ENCODE peak calls at places on chromosomes 13 and 19, in ten cellular contexts. Q, C, H, F, V, N, D, K, R and G are unnamed samples.

GRCh38 chr19:13013649-13014048 is 18.4 kb downstream of the NFIX start:
- DNase-seq in Q (no peak), C (no peak), H (peak), F (no peak), V (no peak), N (no peak), D (no peak), K (no peak), R (no peak), G (no peak)

GRCh38 chr19:44625531-44626066 is 12.2 kb downstream of the IGSF23 start:
- DNase-seq in Q (no peak), C (no peak), H (peak), F (no peak), V (no peak), N (no peak), D (no peak), K (no peak), R (no peak), G (no peak)

GRCh38 chr13:73767191-73767741 is 366.9 kb downstream of the KLF12 start:
- DNase-seq in Q (no peak), C (no peak), H (no peak), F (peak), V (no peak), N (no peak), D (no peak), K (no peak), R (peak), G (no peak)

GRCh38 chr19:1259873-1260748 is 9.0 kb upstream of the CIRBP start:
- DNase-seq in Q (no peak), C (peak), H (no peak), F (peak), V (peak), N (no peak), D (no peak), K (peak), R (no peak), G (peak)

GRCh38 chr13:111518161-111518791 is 197.8 kb downstream of the TEX29 start:
- DNase-seq in Q (no peak), C (no peak), H (no peak), F (no peak), V (no peak), N (no peak), D (no peak), K (no peak), R (no peak), G (no peak)

GRCh38 chr13:94224670-94225069 is 254.8 kb downstream of the DCT start:
- DNase-seq in Q (no peak), C (no peak), H (no peak), F (peak), V (no peak), N (no peak), D (no peak), K (no peak), R (no peak), G (no peak)

GRCh38 chr13:109154146-109154545 is 524.7 kb downstream of the MYO16 start:
- DNase-seq in Q (no peak), C (peak), H (peak), F (no peak), V (no peak), N (no peak), D (no peak), K (no peak), R (no peak), G (peak)

GRCh38 chr13:60583911-60584753 is 187.1 kb downstream of the TDRD3 start:
- DNase-seq in Q (peak), C (peak), H (peak), F (peak), V (no peak), N (no peak), D (peak), K (no peak), R (peak), G (peak)

GRCh38 chr19:46225558-46226004 is 4.0 kb upstream of the IGFL1 start:
- DNase-seq in Q (no peak), C (no peak), H (peak), F (peak), V (no peak), N (no peak), D (no peak), K (no peak), R (peak), G (peak)

GRCh38 chr13:45219938-45220375 is 19.1 kb upstream of the KCTD4 start:
- DNase-seq in Q (no peak), C (peak), H (peak), F (no peak), V (no peak), N (peak), D (peak), K (no peak), R (peak), G (peak)

GRCh38 chr13:75319244-75319643 is 162.7 kb downstream of the TBC1D4 start:
- DNase-seq in Q (no peak), C (peak), H (peak), F (no peak), V (no peak), N (no peak), D (no peak), K (no peak), R (peak), G (no peak)

GRCh38 chr19:10454267-10454666 is 33.9 kb downstream of the PDE4A start:
- DNase-seq in Q (no peak), C (no peak), H (peak), F (peak), V (no peak), N (no peak), D (no peak), K (no peak), R (peak), G (peak)

GRCh38 chr19:6744381-6745288 is 5.2 kb downstream of the TRIP10 start:
- DNase-seq in Q (peak), C (peak), H (peak), F (peak), V (peak), N (peak), D (no peak), K (peak), R (peak), G (peak)

GRCh38 chr13:102128216-102128800 is 273.5 kb downstream of the FGF14 start:
- DNase-seq in Q (no peak), C (peak), H (no peak), F (no peak), V (no peak), N (no peak), D (peak), K (no peak), R (peak), G (peak)

GRCh38 chr19:28242317-28242927 is 970.5 kb downstream of the UQCRFS1 start:
- DNase-seq in Q (no peak), C (peak), H (no peak), F (peak), V (no peak), N (peak), D (no peak), K (peak), R (peak), G (peak)

GRCh38 chr19:53621885-53622710 is 9.7 kb upstream of the DPRX start:
- DNase-seq in Q (no peak), C (peak), H (no peak), F (no peak), V (no peak), N (no peak), D (no peak), K (no peak), R (peak), G (no peak)

GRCh38 chr13:112931028-112931934 is 37.7 kb upstream of the MCF2L start:
- DNase-seq in Q (peak), C (peak), H (peak), F (peak), V (no peak), N (peak), D (peak), K (peak), R (peak), G (peak)

GRCh38 chr13:106471957-106472543 is 63.4 kb downstream of the EFNB2 start:
- DNase-seq in Q (peak), C (peak), H (peak), F (peak), V (no peak), N (peak), D (peak), K (peak), R (peak), G (peak)

GRCh38 chr19:55485439-55486011 is 537 bp downstream of the NAT14 start:
- DNase-seq in Q (no peak), C (no peak), H (no peak), F (no peak), V (no peak), N (no peak), D (no peak), K (no peak), R (no peak), G (no peak)

GRCh38 chr13:110373617-110374016 is 66.5 kb downstream of the COL4A2 start:
- DNase-seq in Q (no peak), C (no peak), H (no peak), F (no peak), V (no peak), N (no peak), D (no peak), K (no peak), R (no peak), G (no peak)

GRCh38 chr19:8643860-8644653 is 13.6 kb downstream of the NFILZ start:
- DNase-seq in Q (no peak), C (no peak), H (no peak), F (no peak), V (no peak), N (no peak), D (no peak), K (no peak), R (peak), G (no peak)
- TF ChIP-seq CTCF in Q (no peak), C (no peak), H (no peak), F (no peak), V (no peak), N (no peak), D (no peak), K (no peak), R (no peak), G (no peak)

DNA sequence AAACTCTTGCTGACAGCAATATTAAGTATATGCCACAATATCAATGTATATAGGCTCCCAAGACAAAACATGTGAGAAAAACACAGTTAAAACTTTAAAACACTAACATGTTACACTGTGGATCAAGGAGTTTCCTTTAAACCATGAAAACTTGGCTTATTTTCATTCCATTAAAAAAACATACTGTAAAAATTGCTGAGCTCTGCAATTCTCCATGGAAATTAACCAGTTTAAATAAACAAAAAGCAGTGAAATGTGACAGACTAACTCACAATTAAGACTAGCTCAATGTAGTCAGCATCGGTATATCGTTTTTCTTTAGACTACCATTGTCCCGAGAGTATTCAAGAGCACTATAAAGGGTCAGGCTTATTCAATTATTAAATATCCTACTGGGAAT is 930.5 kb upstream of the SLITRK1 start:
- DNase-seq in Q (no peak), C (no peak), H (no peak), F (no peak), V (no peak), N (no peak), D (no peak), K (no peak), R (no peak), G (no peak)
- TF ChIP-seq CTCF in Q (no peak), C (no peak), H (no peak), F (no peak), V (no peak), N (no peak), D (no peak), K (no peak), R (no peak), G (no peak)

GRCh38 chr19:31625056-31625455 is 275.8 kb upstream of the TSHZ3 start:
- DNase-seq in Q (no peak), C (no peak), H (no peak), F (no peak), V (no peak), N (no peak), D (no peak), K (no peak), R (no peak), G (no peak)
- TF ChIP-seq CTCF in Q (no peak), C (no peak), H (no peak), F (no peak), V (no peak), N (no peak), D (no peak), K (no peak), R (no peak), G (no peak)

GRCh38 chr19:48506138-48506733 is 5.4 kb downstream of the LMTK3 start:
- DNase-seq in Q (no peak), C (peak), H (peak), F (peak), V (peak), N (no peak), D (peak), K (no peak), R (peak), G (peak)
- TF ChIP-seq CTCF in Q (peak), C (peak), H (peak), F (peak), V (peak), N (peak), D (peak), K (peak), R (peak), G (peak)

DNA sequence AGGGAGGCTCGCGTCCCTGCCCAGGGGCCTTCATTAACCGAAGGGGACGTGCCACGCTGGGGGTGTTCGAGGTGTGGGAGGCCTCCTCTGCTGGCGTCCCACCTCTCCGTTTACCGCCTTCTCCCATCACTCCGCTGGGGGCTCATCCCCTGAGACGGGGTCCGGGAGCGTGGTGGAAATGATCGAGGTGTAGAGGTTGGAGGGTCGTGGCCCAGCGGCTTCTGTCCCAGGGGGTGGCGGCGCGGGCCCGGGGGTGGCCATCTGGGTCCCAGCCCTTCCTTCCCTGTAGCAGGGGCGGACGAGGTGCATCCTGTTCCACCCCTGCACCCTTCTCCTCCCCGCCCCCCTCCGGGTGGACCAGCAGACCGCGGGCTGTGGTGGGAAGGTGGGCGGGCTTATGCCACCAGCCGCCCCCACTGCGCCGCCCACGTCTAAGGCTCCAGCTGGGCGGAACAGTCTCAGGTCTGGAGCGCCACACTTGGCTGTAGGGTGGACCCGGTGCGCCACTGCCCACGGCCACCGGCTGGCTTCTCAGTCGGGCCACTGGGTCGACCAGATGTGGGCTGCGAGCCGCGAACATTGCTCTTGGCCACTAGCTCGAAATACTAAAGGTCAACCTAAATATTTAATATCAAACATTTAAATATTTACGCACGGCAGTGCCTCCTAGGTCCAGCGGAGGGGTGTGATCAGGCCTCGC is 69.5 kb downstream of the ZNF723 start:
- DNase-seq in Q (no peak), C (no peak), H (no peak), F (no peak), V (no peak), N (no peak), D (no peak), K (no peak), R (no peak), G (no peak)
- TF ChIP-seq CTCF in Q (no peak), C (no peak), H (no peak), F (no peak), V (no peak), N (no peak), D (no peak), K (no peak), R (no peak), G (no peak)

GRCh38 chr13:38530492-38530891 is 156.4 kb upstream of the FREM2 start:
- DNase-seq in Q (no peak), C (peak), H (peak), F (no peak), V (no peak), N (no peak), D (peak), K (no peak), R (peak), G (peak)
- TF ChIP-seq CTCF in Q (no peak), C (peak), H (peak), F (peak), V (no peak), N (no peak), D (peak), K (no peak), R (peak), G (peak)